ENCODE peak calls at places on chromosomes 16 and 17, in six cellular contexts. Q is body of pancreas, J is IMR-90, R is astrocyte, W is MM.1S, D is stomach. K is an unnamed sample.

GRCh38 chr17:31807846-31808245 is 51.2 kb downstream of the COPRS start:
- DNase-seq in W (no peak), J (peak), R (no peak), Q (no peak), D (no peak), K (no peak)

GRCh38 chr17:68035131-68035522 is 408 bp upstream of the KPNA2 start:
- DNase-seq in Q (peak), J (no peak), R (no peak), D (peak), W (no peak), K (no peak)

GRCh38 chr17:60006160-60006559 is 41.6 kb upstream of the RNFT1 start:
- DNase-seq in J (no peak), Q (no peak), R (no peak), D (no peak), W (no peak), K (no peak)

GRCh38 chr17:77445030-77445907 is 304.5 kb downstream of the SEC14L1 start:
- DNase-seq in Q (no peak), D (peak), J (peak), R (peak), W (peak), K (peak)

GRCh38 chr16:88772871-88773811 is 11.9 kb downstream of the PIEZO1 start:
- DNase-seq in D (no peak), J (peak), R (peak), Q (peak), W (no peak), K (peak)

GRCh38 chr17:76179496-76180467 is 38.7 kb upstream of the FOXJ1 start:
- DNase-seq in Q (no peak), R (no peak), D (no peak), W (peak), J (peak), K (no peak)

GRCh38 chr16:49788936-49789335 is 67.0 kb downstream of the ZNF423 start:
- DNase-seq in Q (no peak), W (no peak), R (peak), D (no peak), J (no peak), K (no peak)

GRCh38 chr17:7323731-7324437 is 5.3 kb downstream of the NEURL4 start:
- DNase-seq in D (peak), W (no peak), R (no peak), Q (peak), J (peak), K (peak)

GRCh38 chr16:51095890-51096626 is 55.0 kb downstream of the SALL1 start:
- DNase-seq in Q (no peak), J (no peak), D (no peak), R (no peak), W (no peak), K (no peak)

GRCh38 chr17:4771519-4772234 is at the start of gene TM4SF5:
- DNase-seq in W (no peak), R (no peak), J (no peak), D (peak), Q (peak), K (no peak)

GRCh38 chr16:22001591-22001990 is 675 bp upstream of the PDZD9 start:
- DNase-seq in R (peak), J (peak), D (no peak), W (no peak), Q (no peak), K (peak)

GRCh38 chr16:22653876-22654275 is 143.2 kb downstream of the NPIPB5 start:
- DNase-seq in R (no peak), D (no peak), Q (no peak), J (no peak), W (no peak), K (no peak)

GRCh38 chr17:77779711-77780539 is 178.6 kb upstream of the TNRC6C start:
- DNase-seq in Q (peak), R (peak), W (no peak), D (no peak), J (no peak), K (peak)

GRCh38 chr17:56176101-56176500 is 22.8 kb downstream of the ANKFN1 start:
- DNase-seq in J (peak), W (no peak), Q (no peak), R (peak), D (no peak), K (peak)

GRCh38 chr16:2474877-2475412 is at the start of gene TBC1D24:
- DNase-seq in J (peak), Q (peak), R (peak), W (peak), D (peak), K (peak)

GRCh38 chr17:58268326-58268725 is 12.4 kb downstream of the MPO start:
- DNase-seq in R (no peak), D (no peak), Q (no peak), J (no peak), W (no peak), K (no peak)

GRCh38 chr16:28192811-28193529 is 18.8 kb downstream of the XPO6 start:
- DNase-seq in D (peak), W (no peak), R (no peak), J (no peak), Q (no peak), K (no peak)

GRCh38 chr17:18267927-18268711 is 7.7 kb downstream of the MIEF2 start:
- DNase-seq in D (no peak), Q (no peak), W (no peak), R (peak), J (peak), K (no peak)

GRCh38 chr17:82059272-82060000 is 6.2 kb downstream of the DUS1L start:
- DNase-seq in W (no peak), J (no peak), R (no peak), D (no peak), Q (no peak), K (no peak)

GRCh38 chr16:54489225-54489781 is 202.7 kb upstream of the IRX3 start:
- DNase-seq in R (no peak), J (no peak), Q (peak), W (no peak), D (peak), K (no peak)

GRCh38 chr17:29825604-29826003 is 104.4 kb downstream of the SSH2 start:
- DNase-seq in R (no peak), D (no peak), Q (no peak), J (no peak), W (no peak), K (no peak)

GRCh38 chr17:72972263-72972951 is 120.1 kb downstream of the SLC39A11 start:
- DNase-seq in Q (no peak), J (no peak), R (no peak), W (no peak), D (no peak), K (no peak)

GRCh38 chr16:85316321-85316919 is 204.1 kb upstream of the CIBAR2 start:
- DNase-seq in J (peak), Q (peak), D (peak), W (peak), R (no peak), K (peak)

GRCh38 chr16:88775825-88776224 is 9.2 kb downstream of the PIEZO1 start:
- DNase-seq in Q (no peak), R (no peak), J (no peak), W (no peak), D (no peak), K (no peak)

GRCh38 chr17:13646411-13646810 is 44.7 kb upstream of the HS3ST3A1 start:
- DNase-seq in Q (no peak), R (peak), D (no peak), W (no peak), J (peak), K (peak)

GRCh38 chr17:41331606-41332005 is 16.1 kb upstream of the KRTAP17-1 start:
- DNase-seq in W (no peak), J (no peak), Q (no peak), D (no peak), R (no peak), K (no peak)

GRCh38 chr16:77332792-77333191 is 102.0 kb downstream of the ADAMTS18 start:
- DNase-seq in J (no peak), W (no peak), D (no peak), R (no peak), Q (no peak), K (no peak)

GRCh38 chr17:16989953-16990860 is 18.3 kb upstream of the TNFRSF13B start:
- DNase-seq in W (peak), Q (no peak), D (no peak), R (peak), J (peak), K (peak)

GRCh38 chr17:4545217-4545951 is 9.8 kb downstream of the MYBBP1A start:
- DNase-seq in Q (no peak), J (no peak), R (no peak), W (no peak), D (no peak), K (no peak)

GRCh38 chr17:76063880-76064546 is 8.3 kb downstream of the SRP68 start:
- DNase-seq in J (no peak), R (no peak), Q (no peak), W (no peak), D (no peak), K (no peak)

GRCh38 chr17:74799097-74799496 is 23.0 kb upstream of the NAT9 start:
- DNase-seq in Q (no peak), J (no peak), W (no peak), D (no peak), R (no peak), K (no peak)

GRCh38 chr16:19698480-19699465 is 19.3 kb downstream of the KNOP1 start:
- DNase-seq in Q (no peak), R (peak), D (no peak), J (peak), W (no peak), K (no peak)

GRCh38 chr16:56603589-56603988 is 4.8 kb upstream of the MT2A start:
- DNase-seq in R (no peak), D (peak), J (peak), W (peak), Q (peak), K (peak)

GRCh38 chr17:35577826-35578194 is 561 bp downstream of the PEX12 start:
- DNase-seq in R (no peak), D (no peak), J (peak), Q (no peak), W (no peak), K (peak)

GRCh38 chr17:37327341-37328090 is 48.3 kb upstream of the C17orf78 start:
- DNase-seq in D (no peak), J (peak), W (no peak), Q (no peak), R (peak), K (peak)

GRCh38 chr16:46763147-46763546 is 15.0 kb upstream of the MYLK3 start:
- DNase-seq in D (no peak), Q (no peak), W (no peak), J (no peak), R (peak), K (no peak)

GRCh38 chr17:45338023-45338781 is 21.4 kb upstream of the MAP3K14 start:
- DNase-seq in Q (no peak), J (no peak), D (no peak), R (no peak), W (no peak), K (no peak)

GRCh38 chr16:53743149-53743566 is 39.2 kb downstream of the FTO start:
- DNase-seq in Q (no peak), W (no peak), D (no peak), R (no peak), J (peak), K (peak)

GRCh38 chr16:10931977-10932632 is 10.2 kb downstream of the DEXI start:
- DNase-seq in Q (no peak), R (no peak), D (no peak), J (no peak), W (no peak), K (no peak)

GRCh38 chr16:10931133-10931532 is 11.1 kb downstream of the DEXI start:
- DNase-seq in Q (no peak), R (no peak), W (no peak), J (no peak), D (no peak), K (no peak)

GRCh38 chr16:10932959-10933710 is 9.1 kb downstream of the DEXI start:
- DNase-seq in R (no peak), W (no peak), Q (no peak), J (no peak), D (no peak), K (no peak)

GRCh38 chr16:10929853-10930754 is 12.2 kb downstream of the DEXI start:
- DNase-seq in W (no peak), Q (peak), D (no peak), J (no peak), R (peak), K (no peak)

GRCh38 chr16:10930755-10931093 is 11.5 kb downstream of the DEXI start:
- DNase-seq in J (no peak), D (no peak), Q (no peak), R (no peak), W (no peak), K (no peak)
- TF ChIP-seq CTCF in J (no peak), D (no peak), Q (no peak), R (no peak), W (no peak), K (no peak)

GRCh38 chr17:876272-876671 is 94.1 kb downstream of the MRM3 start:
- DNase-seq in D (no peak), W (no peak), R (no peak), J (no peak), Q (no peak), K (no peak)

GRCh38 chr17:882827-883585 is 96.6 kb downstream of the NXN start:
- DNase-seq in W (no peak), J (peak), Q (peak), R (no peak), D (peak), K (no peak)

GRCh38 chr17:880074-880870 is 98.1 kb downstream of the MRM3 start:
- DNase-seq in R (peak), J (peak), D (peak), Q (no peak), W (no peak), K (peak)

GRCh38 chr17:880871-881269 is 98.7 kb downstream of the NXN start:
- DNase-seq in W (no peak), J (no peak), D (no peak), Q (no peak), R (no peak), K (no peak)

GRCh38 chr17:879546-879945 is 97.4 kb downstream of the MRM3 start:
- DNase-seq in R (peak), Q (peak), D (peak), J (peak), W (peak), K (peak)
- TF ChIP-seq CTCF in R (peak), Q (peak), D (no peak), J (no peak), W (peak), K (peak)

GRCh38 chr16:14202697-14203096 is 131.6 kb downstream of the MRTFB start:
- DNase-seq in R (peak), D (no peak), W (no peak), Q (no peak), J (no peak), K (no peak)
- TF ChIP-seq CTCF in R (peak), D (no peak), W (peak), Q (peak), J (no peak), K (peak)

GRCh38 chr16:72875291-72876036 is 172.5 kb downstream of the ZFHX3 start:
- DNase-seq in D (no peak), J (no peak), Q (no peak), W (no peak), R (no peak), K (no peak)
- TF ChIP-seq CTCF in D (no peak), J (no peak), Q (no peak), W (no peak), R (no peak), K (no peak)

DNA sequence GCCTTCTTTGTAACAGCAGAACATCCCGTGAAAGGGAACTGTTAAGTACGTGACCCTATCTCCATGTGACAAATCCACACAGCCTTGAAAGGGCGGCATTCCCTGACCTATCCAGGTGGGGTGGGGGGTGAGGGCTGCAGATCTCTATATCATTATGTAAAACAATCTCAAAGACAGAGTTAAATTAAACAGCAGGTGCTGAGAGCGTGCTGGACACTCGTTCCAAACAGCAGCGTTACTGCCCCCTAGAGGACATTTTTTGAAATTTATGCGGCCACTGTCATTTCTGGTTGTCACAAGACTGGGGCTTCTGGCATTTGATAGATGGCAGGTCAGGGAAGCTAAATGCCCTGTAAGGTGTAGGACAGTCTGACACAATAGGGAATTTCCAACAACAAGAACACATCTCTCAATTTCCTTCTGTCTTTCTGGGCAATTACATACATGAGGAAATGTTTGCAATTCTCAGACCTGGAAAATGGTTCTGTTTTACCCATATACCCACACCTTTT is 6.7 kb upstream of the SLC25A39 start:
- DNase-seq in R (peak), D (peak), J (peak), W (peak), Q (peak), K (peak)
- TF ChIP-seq CTCF in R (peak), D (no peak), J (peak), W (peak), Q (peak), K (peak)

DNA sequence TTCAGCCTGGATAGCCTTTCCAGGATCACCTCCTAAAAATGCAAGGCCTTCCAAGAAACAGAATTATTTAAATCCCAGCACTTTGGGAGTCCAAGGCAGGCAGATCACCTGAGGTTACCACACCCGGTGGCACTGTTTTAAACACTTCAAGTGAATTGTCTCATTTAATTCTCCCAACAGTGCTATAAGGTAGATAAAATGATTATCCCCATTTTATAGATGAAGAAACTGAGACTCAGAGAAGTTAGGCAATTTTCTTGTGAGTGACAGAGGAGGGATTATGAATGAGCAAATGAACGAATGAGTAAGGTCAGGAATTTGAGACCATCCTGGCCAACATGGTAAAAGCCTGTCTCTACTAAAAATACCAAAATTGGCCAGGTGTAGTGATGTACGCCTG is 16.8 kb downstream of the THRA start:
- DNase-seq in R (no peak), J (no peak), Q (no peak), D (no peak), W (no peak), K (no peak)
- TF ChIP-seq CTCF in R (no peak), J (no peak), Q (no peak), D (no peak), W (no peak), K (no peak)

GRCh38 chr17:48013876-48014602 is 23.6 kb downstream of the COPZ2 start:
- DNase-seq in D (no peak), Q (no peak), R (no peak), J (no peak), W (no peak), K (no peak)

GRCh38 chr17:48010193-48010592 is 27.4 kb downstream of the COPZ2 start:
- DNase-seq in D (no peak), R (no peak), Q (no peak), W (no peak), J (no peak), K (no peak)

GRCh38 chr17:48011405-48012150 is 26.0 kb downstream of the COPZ2 start:
- DNase-seq in D (peak), Q (peak), R (peak), J (peak), W (peak), K (peak)

GRCh38 chr17:48014603-48015037 is 23.0 kb downstream of the COPZ2 start:
- DNase-seq in W (no peak), J (no peak), R (no peak), Q (no peak), D (no peak), K (no peak)

GRCh38 chr17:48012151-48012520 is 25.5 kb downstream of the COPZ2 start:
- DNase-seq in W (peak), R (no peak), J (no peak), D (peak), Q (peak), K (no peak)
- TF ChIP-seq CTCF in W (no peak), R (no peak), J (no peak), D (no peak), Q (no peak), K (no peak)

GRCh38 chr16:10370096-10370726 is 15.7 kb upstream of the ATF7IP2 start:
- DNase-seq in J (no peak), R (peak), D (no peak), Q (no peak), W (no peak), K (no peak)

GRCh38 chr16:10373556-10373955 is 12.3 kb upstream of the ATF7IP2 start:
- DNase-seq in J (no peak), Q (no peak), D (no peak), W (no peak), R (no peak), K (no peak)

GRCh38 chr16:10371592-10371991 is 14.3 kb upstream of the ATF7IP2 start:
- DNase-seq in W (no peak), Q (no peak), R (no peak), D (no peak), J (no peak), K (no peak)

GRCh38 chr16:10367616-10368188 is 18.2 kb upstream of the ATF7IP2 start:
- DNase-seq in W (no peak), J (no peak), Q (no peak), D (no peak), R (no peak), K (no peak)

GRCh38 chr16:10368984-10369551 is 16.8 kb upstream of the ATF7IP2 start:
- DNase-seq in J (no peak), D (no peak), Q (no peak), W (no peak), R (peak), K (no peak)
- TF ChIP-seq CTCF in J (no peak), D (no peak), Q (no peak), W (no peak), R (no peak), K (no peak)